ENCODE peak calls at places on chromosome 1, in four cellular contexts. One of them, this sample, is unnamed.

GRCh38 chr1:86833461-86834215 is 80.3 kb downstream of the SELENOF start:
- DNase-seq in stimulated activated naive CD4-positive, alpha-beta T cell: peak
- DNase-seq in stimulated activated CD4-positive, alpha-beta T cell treated with anti-CD3 and anti-CD28 coated beads, Interleukin-4, amount 100 ng/mL, for 24 hours: peak
- DNase-seq in kidney: peak
- DNase-seq in this sample: peak

GRCh38 chr1:185479781-185480180 is 162.7 kb upstream of the IVNS1ABP start:
- DNase-seq in stimulated activated naive CD4-positive, alpha-beta T cell: no peak
- DNase-seq in stimulated activated CD4-positive, alpha-beta T cell treated with anti-CD3 and anti-CD28 coated beads, Interleukin-4, amount 100 ng/mL, for 24 hours: no peak
- DNase-seq in kidney: no peak
- DNase-seq in this sample: no peak

GRCh38 chr1:231857609-231858008 is 231.0 kb downstream of the DISC1 start:
- DNase-seq in stimulated activated naive CD4-positive, alpha-beta T cell: no peak
- DNase-seq in stimulated activated CD4-positive, alpha-beta T cell treated with anti-CD3 and anti-CD28 coated beads, Interleukin-4, amount 100 ng/mL, for 24 hours: no peak
- DNase-seq in kidney: no peak
- DNase-seq in this sample: no peak

GRCh38 chr1:155080250-155081228 is 1.9 kb downstream of the EFNA3 start:
- DNase-seq in stimulated activated naive CD4-positive, alpha-beta T cell: peak
- DNase-seq in stimulated activated CD4-positive, alpha-beta T cell treated with anti-CD3 and anti-CD28 coated beads, Interleukin-4, amount 100 ng/mL, for 24 hours: peak
- DNase-seq in kidney: peak
- DNase-seq in this sample: peak

GRCh38 chr1:37708471-37708870 is 16.2 kb downstream of the CDCA8 start:
- DNase-seq in stimulated activated naive CD4-positive, alpha-beta T cell: no peak
- DNase-seq in stimulated activated CD4-positive, alpha-beta T cell treated with anti-CD3 and anti-CD28 coated beads, Interleukin-4, amount 100 ng/mL, for 24 hours: no peak
- DNase-seq in kidney: no peak
- DNase-seq in this sample: no peak

GRCh38 chr1:36924282-36924791 is 110.0 kb downstream of the GRIK3 start:
- DNase-seq in stimulated activated naive CD4-positive, alpha-beta T cell: no peak
- DNase-seq in stimulated activated CD4-positive, alpha-beta T cell treated with anti-CD3 and anti-CD28 coated beads, Interleukin-4, amount 100 ng/mL, for 24 hours: peak
- DNase-seq in kidney: peak
- DNase-seq in this sample: no peak

GRCh38 chr1:31435471-31436409 is 22.7 kb downstream of the SERINC2 start:
- DNase-seq in stimulated activated naive CD4-positive, alpha-beta T cell: no peak
- DNase-seq in stimulated activated CD4-positive, alpha-beta T cell treated with anti-CD3 and anti-CD28 coated beads, Interleukin-4, amount 100 ng/mL, for 24 hours: no peak
- DNase-seq in kidney: no peak
- DNase-seq in this sample: no peak

GRCh38 chr1:44924835-44925464 is 61.4 kb downstream of the EIF2B3 start:
- DNase-seq in stimulated activated naive CD4-positive, alpha-beta T cell: no peak
- DNase-seq in stimulated activated CD4-positive, alpha-beta T cell treated with anti-CD3 and anti-CD28 coated beads, Interleukin-4, amount 100 ng/mL, for 24 hours: peak
- DNase-seq in kidney: no peak
- DNase-seq in this sample: peak

GRCh38 chr1:156108664-156109241 is 5.8 kb upstream of the LMNA start:
- DNase-seq in stimulated activated naive CD4-positive, alpha-beta T cell: no peak
- DNase-seq in stimulated activated CD4-positive, alpha-beta T cell treated with anti-CD3 and anti-CD28 coated beads, Interleukin-4, amount 100 ng/mL, for 24 hours: no peak
- DNase-seq in kidney: no peak
- DNase-seq in this sample: no peak

GRCh38 chr1:218679391-218679790 is 334.3 kb downstream of the TGFB2 start:
- DNase-seq in stimulated activated naive CD4-positive, alpha-beta T cell: no peak
- DNase-seq in stimulated activated CD4-positive, alpha-beta T cell treated with anti-CD3 and anti-CD28 coated beads, Interleukin-4, amount 100 ng/mL, for 24 hours: no peak
- DNase-seq in kidney: no peak
- DNase-seq in this sample: no peak

GRCh38 chr1:169550294-169550693 is 36.0 kb downstream of the F5 start:
- DNase-seq in stimulated activated naive CD4-positive, alpha-beta T cell: peak
- DNase-seq in stimulated activated CD4-positive, alpha-beta T cell treated with anti-CD3 and anti-CD28 coated beads, Interleukin-4, amount 100 ng/mL, for 24 hours: no peak
- DNase-seq in kidney: no peak
- DNase-seq in this sample: peak

GRCh38 chr1:1415751-1416150 is 5.3 kb downstream of the ANKRD65 start:
- DNase-seq in stimulated activated naive CD4-positive, alpha-beta T cell: no peak
- DNase-seq in stimulated activated CD4-positive, alpha-beta T cell treated with anti-CD3 and anti-CD28 coated beads, Interleukin-4, amount 100 ng/mL, for 24 hours: no peak
- DNase-seq in kidney: peak
- DNase-seq in this sample: no peak

GRCh38 chr1:54070549-54070915 is 17.1 kb downstream of the TCEANC2 start:
- DNase-seq in stimulated activated naive CD4-positive, alpha-beta T cell: no peak
- DNase-seq in stimulated activated CD4-positive, alpha-beta T cell treated with anti-CD3 and anti-CD28 coated beads, Interleukin-4, amount 100 ng/mL, for 24 hours: no peak
- DNase-seq in kidney: no peak
- DNase-seq in this sample: peak

GRCh38 chr1:117674521-117675400 is 68.9 kb downstream of the TENT5C start:
- DNase-seq in stimulated activated naive CD4-positive, alpha-beta T cell: peak
- DNase-seq in stimulated activated CD4-positive, alpha-beta T cell treated with anti-CD3 and anti-CD28 coated beads, Interleukin-4, amount 100 ng/mL, for 24 hours: peak
- DNase-seq in kidney: no peak
- DNase-seq in this sample: no peak

GRCh38 chr1:165858364-165858823 is 31.0 kb downstream of the UCK2 start:
- DNase-seq in stimulated activated naive CD4-positive, alpha-beta T cell: no peak
- DNase-seq in stimulated activated CD4-positive, alpha-beta T cell treated with anti-CD3 and anti-CD28 coated beads, Interleukin-4, amount 100 ng/mL, for 24 hours: no peak
- DNase-seq in kidney: no peak
- DNase-seq in this sample: no peak

This sample was measured in mesenchymal stem cell.